ENCODE peak calls at places on chromosomes 4 and X, in six cellular contexts. One of them, this sample, is unnamed.

GRCh38 chrX:154748712-154749339 is 2.1 kb downstream of the GAB3 start:
- DNase-seq in NB4: peak
- DNase-seq in neural progenitor cell: peak
- DNase-seq in GM06990: no peak
- DNase-seq in HFF-Myc: no peak
- DNase-seq in psoas muscle: no peak
- DNase-seq in this sample: no peak

GRCh38 chr4:43271946-43272345 is 379.4 kb downstream of the GRXCR1 start:
- DNase-seq in HFF-Myc: no peak
- DNase-seq in GM06990: no peak
- DNase-seq in psoas muscle: no peak
- DNase-seq in neural progenitor cell: no peak
- DNase-seq in NB4: no peak
- DNase-seq in this sample: no peak

GRCh38 chr4:106210021-106210420 is 106.0 kb downstream of the TBCK start:
- DNase-seq in HFF-Myc: no peak
- DNase-seq in NB4: no peak
- DNase-seq in neural progenitor cell: peak
- DNase-seq in psoas muscle: no peak
- DNase-seq in GM06990: no peak
- DNase-seq in this sample: no peak

GRCh38 chr4:94131212-94131611 is 76.5 kb upstream of the SMARCAD1 start:
- DNase-seq in GM06990: no peak
- DNase-seq in psoas muscle: no peak
- DNase-seq in neural progenitor cell: no peak
- DNase-seq in NB4: no peak
- DNase-seq in HFF-Myc: no peak
- DNase-seq in this sample: no peak

GRCh38 chrX:16633754-16634153 is 16.2 kb upstream of the S100G start:
- DNase-seq in HFF-Myc: no peak
- DNase-seq in neural progenitor cell: no peak
- DNase-seq in NB4: no peak
- DNase-seq in GM06990: no peak
- DNase-seq in psoas muscle: no peak
- DNase-seq in this sample: no peak

GRCh38 chr4:123559955-123560669 is 163.5 kb downstream of the SPRY1 start:
- DNase-seq in neural progenitor cell: no peak
- DNase-seq in psoas muscle: no peak
- DNase-seq in GM06990: no peak
- DNase-seq in NB4: no peak
- DNase-seq in HFF-Myc: no peak
- DNase-seq in this sample: peak

GRCh38 chrX:70453024-70453618 is 8.5 kb downstream of the DLG3 start:
- DNase-seq in HFF-Myc: no peak
- DNase-seq in NB4: no peak
- DNase-seq in psoas muscle: no peak
- DNase-seq in GM06990: no peak
- DNase-seq in neural progenitor cell: no peak
- DNase-seq in this sample: no peak

GRCh38 chrX:39253551-39253950 is 452.3 kb downstream of the MID1IP1 start:
- DNase-seq in NB4: no peak
- DNase-seq in HFF-Myc: no peak
- DNase-seq in neural progenitor cell: no peak
- DNase-seq in GM06990: no peak
- DNase-seq in psoas muscle: no peak
- DNase-seq in this sample: no peak

GRCh38 chrX:10989386-10989785 is 121.7 kb upstream of the HCCS start:
- DNase-seq in psoas muscle: no peak
- DNase-seq in NB4: no peak
- DNase-seq in GM06990: no peak
- DNase-seq in neural progenitor cell: peak
- DNase-seq in HFF-Myc: no peak
- DNase-seq in this sample: no peak

GRCh38 chrX:46627700-46628405 is 54.3 kb downstream of the CHST7 start:
- DNase-seq in NB4: no peak
- DNase-seq in GM06990: no peak
- DNase-seq in psoas muscle: peak
- DNase-seq in neural progenitor cell: no peak
- DNase-seq in HFF-Myc: no peak
- DNase-seq in this sample: no peak

GRCh38 chr4:5203309-5203708 is 152.0 kb downstream of the STK32B start:
- DNase-seq in psoas muscle: no peak
- DNase-seq in NB4: no peak
- DNase-seq in GM06990: no peak
- DNase-seq in HFF-Myc: no peak
- DNase-seq in neural progenitor cell: no peak
- DNase-seq in this sample: no peak

GRCh38 chr4:102572452-102572851 is 71.3 kb downstream of the NFKB1 start:
- DNase-seq in NB4: no peak
- DNase-seq in neural progenitor cell: no peak
- DNase-seq in GM06990: no peak
- DNase-seq in psoas muscle: no peak
- DNase-seq in HFF-Myc: no peak
- DNase-seq in this sample: no peak

GRCh38 chrX:107574054-107574683 is 54.1 kb upstream of the PRPS1 start:
- DNase-seq in NB4: no peak
- DNase-seq in GM06990: no peak
- DNase-seq in psoas muscle: no peak
- DNase-seq in neural progenitor cell: no peak
- DNase-seq in HFF-Myc: no peak
- DNase-seq in this sample: no peak

GRCh38 chr4:6575503-6576240 is 683 bp downstream of the MAN2B2 start:
- DNase-seq in neural progenitor cell: no peak
- DNase-seq in HFF-Myc: no peak
- DNase-seq in NB4: no peak
- DNase-seq in psoas muscle: no peak
- DNase-seq in GM06990: no peak
- DNase-seq in this sample: no peak

GRCh38 chrX:69324851-69325250 is 159.6 kb upstream of the PJA1 start:
- DNase-seq in neural progenitor cell: no peak
- DNase-seq in GM06990: no peak
- DNase-seq in HFF-Myc: no peak
- DNase-seq in NB4: no peak
- DNase-seq in psoas muscle: no peak
- DNase-seq in this sample: no peak

GRCh38 chrX:153945956-153946909 is 1.8 kb upstream of the RENBP start:
- DNase-seq in HFF-Myc: no peak
- DNase-seq in psoas muscle: no peak
- DNase-seq in NB4: no peak
- DNase-seq in GM06990: no peak
- DNase-seq in neural progenitor cell: no peak
- DNase-seq in this sample: no peak

GRCh38 chr4:69039071-69039470 is 57.2 kb upstream of the UGT2B7 start:
- DNase-seq in psoas muscle: no peak
- DNase-seq in HFF-Myc: no peak
- DNase-seq in NB4: no peak
- DNase-seq in neural progenitor cell: no peak
- DNase-seq in GM06990: no peak
- DNase-seq in this sample: no peak

GRCh38 chr4:179353791-179354190 is 1911.6 kb upstream of the AGA start:
- DNase-seq in GM06990: no peak
- DNase-seq in NB4: no peak
- DNase-seq in HFF-Myc: no peak
- DNase-seq in neural progenitor cell: no peak
- DNase-seq in psoas muscle: no peak
- DNase-seq in this sample: no peak

GRCh38 chrX:39574178-39574577 is 523.6 kb downstream of the BCOR start:
- DNase-seq in psoas muscle: no peak
- DNase-seq in neural progenitor cell: no peak
- DNase-seq in HFF-Myc: no peak
- DNase-seq in NB4: peak
- DNase-seq in GM06990: no peak
- DNase-seq in this sample: no peak

GRCh38 chrX:113929004-113929403 is 654.9 kb upstream of the HTR2C start:
- DNase-seq in NB4: peak
- DNase-seq in psoas muscle: no peak
- DNase-seq in GM06990: peak
- DNase-seq in neural progenitor cell: peak
- DNase-seq in HFF-Myc: no peak
- DNase-seq in this sample: no peak

GRCh38 chrX:2848806-2849420 is 20.2 kb downstream of the GYG2 start:
- DNase-seq in GM06990: no peak
- DNase-seq in psoas muscle: no peak
- DNase-seq in HFF-Myc: no peak
- DNase-seq in NB4: peak
- DNase-seq in neural progenitor cell: no peak
- DNase-seq in this sample: peak

GRCh38 chrX:16711219-16712115 is 1.0 kb downstream of the CTPS2 start:
- DNase-seq in HFF-Myc: no peak
- DNase-seq in NB4: peak
- DNase-seq in psoas muscle: no peak
- DNase-seq in GM06990: peak
- DNase-seq in neural progenitor cell: no peak
- DNase-seq in this sample: no peak

GRCh38 chr4:74738756-74739155 is 55.6 kb downstream of the BTC start:
- DNase-seq in GM06990: no peak
- DNase-seq in NB4: no peak
- DNase-seq in neural progenitor cell: no peak
- DNase-seq in psoas muscle: no peak
- DNase-seq in HFF-Myc: peak
- DNase-seq in this sample: no peak

DNA sequence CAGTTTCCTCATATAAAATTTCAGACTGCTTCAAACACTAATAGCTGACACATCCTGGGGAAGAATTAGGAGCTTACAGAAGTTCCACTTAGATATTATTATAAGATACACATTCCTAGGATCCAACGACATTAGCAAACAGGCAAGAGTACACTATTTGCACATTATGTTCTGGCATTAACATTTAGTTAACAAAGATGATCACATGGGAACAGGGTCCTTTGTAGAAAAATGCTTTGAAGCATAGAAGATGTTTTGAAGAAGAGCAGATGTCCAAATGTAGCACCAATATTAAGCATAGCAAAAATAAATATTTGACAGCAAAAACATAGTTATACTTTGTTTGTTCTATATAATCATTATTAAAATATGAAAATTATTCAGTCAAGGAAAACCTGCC is 52.1 kb downstream of the BTC start:
- DNase-seq in GM06990: no peak
- DNase-seq in neural progenitor cell: no peak
- DNase-seq in psoas muscle: no peak
- DNase-seq in NB4: no peak
- DNase-seq in HFF-Myc: no peak
- DNase-seq in this sample: no peak
- TF ChIP-seq CTCF in GM06990: no peak
- TF ChIP-seq CTCF in neural progenitor cell: no peak
- TF ChIP-seq CTCF in psoas muscle: no peak
- TF ChIP-seq CTCF in NB4: no peak
- TF ChIP-seq CTCF in HFF-Myc: no peak
- TF ChIP-seq CTCF in this sample: no peak

GRCh38 chr4:166280642-166281041 is 407.6 kb downstream of the TLL1 start:
- DNase-seq in neural progenitor cell: no peak
- DNase-seq in NB4: no peak
- DNase-seq in HFF-Myc: no peak
- DNase-seq in GM06990: no peak
- DNase-seq in psoas muscle: no peak
- DNase-seq in this sample: no peak
- H3K4me3 ChIP-seq in neural progenitor cell: no peak
- H3K4me3 ChIP-seq in NB4: no peak
- H3K4me3 ChIP-seq in HFF-Myc: no peak
- H3K4me3 ChIP-seq in GM06990: no peak
- H3K4me3 ChIP-seq in psoas muscle: no peak
- H3K4me3 ChIP-seq in this sample: no peak

GRCh38 chrX:49103637-49104036 is 19.9 kb downstream of the GPKOW start:
- DNase-seq in psoas muscle: no peak
- DNase-seq in NB4: no peak
- DNase-seq in HFF-Myc: no peak
- DNase-seq in GM06990: no peak
- DNase-seq in neural progenitor cell: no peak
- DNase-seq in this sample: no peak

GRCh38 chrX:49108641-49109040 is 14.9 kb downstream of the GPKOW start:
- DNase-seq in psoas muscle: no peak
- DNase-seq in HFF-Myc: no peak
- DNase-seq in GM06990: no peak
- DNase-seq in neural progenitor cell: no peak
- DNase-seq in NB4: no peak
- DNase-seq in this sample: no peak

GRCh38 chrX:49110417-49110816 is 13.1 kb downstream of the GPKOW start:
- DNase-seq in psoas muscle: no peak
- DNase-seq in GM06990: no peak
- DNase-seq in NB4: no peak
- DNase-seq in HFF-Myc: no peak
- DNase-seq in neural progenitor cell: no peak
- DNase-seq in this sample: no peak

GRCh38 chrX:49106296-49106695 is 17.2 kb downstream of the GPKOW start:
- DNase-seq in GM06990: no peak
- DNase-seq in neural progenitor cell: no peak
- DNase-seq in psoas muscle: no peak
- DNase-seq in HFF-Myc: no peak
- DNase-seq in NB4: no peak
- DNase-seq in this sample: no peak

DNA sequence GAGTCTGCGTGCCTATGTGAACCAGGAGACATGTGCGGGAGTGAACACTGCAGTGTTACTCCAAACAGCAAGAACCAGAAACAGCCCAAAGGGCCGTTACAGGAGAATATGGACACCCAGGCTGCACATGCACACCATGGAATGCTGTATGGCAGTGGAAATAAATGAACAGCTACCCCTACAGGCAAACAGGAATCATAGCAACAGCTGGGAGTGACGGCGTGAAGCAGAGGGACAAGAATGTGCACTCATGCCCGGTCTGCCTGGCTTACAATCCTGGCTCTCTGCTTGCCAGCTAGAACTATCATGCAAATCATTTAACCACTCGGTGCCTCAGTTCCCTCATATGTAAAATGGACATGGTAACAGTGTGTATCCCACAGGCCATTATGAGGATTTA is 16.6 kb downstream of the GPKOW start:
- DNase-seq in HFF-Myc: no peak
- DNase-seq in GM06990: no peak
- DNase-seq in NB4: peak
- DNase-seq in neural progenitor cell: peak
- DNase-seq in psoas muscle: peak
- DNase-seq in this sample: peak
- TF ChIP-seq CTCF in HFF-Myc: peak
- TF ChIP-seq CTCF in GM06990: peak
- TF ChIP-seq CTCF in NB4: no peak
- TF ChIP-seq CTCF in neural progenitor cell: peak
- TF ChIP-seq CTCF in psoas muscle: peak
- TF ChIP-seq CTCF in this sample: peak

GRCh38 chrX:49272426-49272825 is 2.8 kb downstream of the PPP1R3F start:
- DNase-seq in psoas muscle: no peak
- DNase-seq in neural progenitor cell: no peak
- DNase-seq in NB4: no peak
- DNase-seq in GM06990: no peak
- DNase-seq in HFF-Myc: no peak
- DNase-seq in this sample: no peak
- H3K4me3 ChIP-seq in psoas muscle: no peak
- H3K4me3 ChIP-seq in neural progenitor cell: no peak
- H3K4me3 ChIP-seq in NB4: no peak
- H3K4me3 ChIP-seq in GM06990: no peak
- H3K4me3 ChIP-seq in HFF-Myc: no peak
- H3K4me3 ChIP-seq in this sample: no peak

DNA sequence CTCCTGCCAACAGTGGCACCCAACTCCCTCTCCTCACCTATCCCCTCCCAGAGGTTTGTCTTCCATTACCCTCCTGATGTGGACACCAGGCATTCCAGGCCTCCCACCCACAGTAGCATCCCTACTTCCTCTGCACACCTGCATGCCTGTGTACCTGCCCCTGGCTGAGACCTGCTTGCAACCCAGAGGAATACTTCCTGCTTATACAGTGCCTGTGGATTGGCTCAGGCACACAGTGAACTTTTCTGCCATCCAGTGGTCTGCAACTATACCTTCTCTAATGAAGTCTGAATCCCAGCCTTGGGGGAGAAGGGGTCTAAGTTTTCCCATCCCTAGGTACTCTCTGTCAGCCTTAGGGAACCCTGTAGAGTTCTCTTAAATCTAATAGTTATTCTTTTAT is 169.9 kb downstream of the IQCM start:
- DNase-seq in GM06990: no peak
- DNase-seq in HFF-Myc: no peak
- DNase-seq in psoas muscle: no peak
- DNase-seq in NB4: no peak
- DNase-seq in neural progenitor cell: peak
- DNase-seq in this sample: no peak
- TF ChIP-seq CTCF in GM06990: no peak
- TF ChIP-seq CTCF in HFF-Myc: no peak
- TF ChIP-seq CTCF in psoas muscle: no peak
- TF ChIP-seq CTCF in NB4: no peak
- TF ChIP-seq CTCF in neural progenitor cell: peak
- TF ChIP-seq CTCF in this sample: no peak

This sample was measured in AG04449.